ENCODE peak calls at places on chromosomes 3 and 15, in nine cellular contexts. Z, K, W, N, R, E, F, L and G are unnamed samples.
A peak's percentile ranks its signal among the peaks of the same experiment; 100 is the strongest.

GRCh38 chr15:90126457-90127435 is 24.5 kb upstream of the IDH2 start:
- DNase-seq in Z (no peak), K (peak; percentile 70), W (no peak), N (no peak), R (peak; percentile 83), E (no peak), F (no peak), L (no peak), G (no peak)

GRCh38 chr3:161403251-161403650 is 31.9 kb upstream of the SPTSSB start:
- DNase-seq in Z (no peak), K (no peak), W (no peak), N (no peak), R (no peak), E (no peak), F (no peak), L (no peak), G (no peak)

GRCh38 chr3:193292386-193292785 is 51.4 kb downstream of the PLAAT1 start:
- DNase-seq in Z (no peak), K (no peak), W (no peak), N (no peak), R (no peak), E (no peak), F (no peak), L (no peak), G (no peak)

GRCh38 chr3:38853021-38853420 is 37.0 kb upstream of the SCN10A start:
- DNase-seq in Z (no peak), K (no peak), W (no peak), N (no peak), R (no peak), E (no peak), F (no peak), L (no peak), G (no peak)

GRCh38 chr15:79028411-79028964 is 62.1 kb downstream of the RASGRF1 start:
- DNase-seq in Z (peak; percentile 52), K (no peak), W (no peak), N (peak; percentile 31), R (no peak), E (no peak), F (no peak), L (no peak), G (peak; percentile 67)

GRCh38 chr3:170207717-170208116 is 14.5 kb upstream of the PRKCI start:
- DNase-seq in Z (no peak), K (no peak), W (no peak), N (no peak), R (no peak), E (no peak), F (no peak), L (no peak), G (no peak)

GRCh38 chr3:191105418-191105817 is 93.6 kb upstream of the OSTN start:
- DNase-seq in Z (no peak), K (no peak), W (no peak), N (no peak), R (no peak), E (no peak), F (no peak), L (no peak), G (no peak)

GRCh38 chr3:185813691-185814215 is 11.1 kb downstream of the IGF2BP2 start:
- DNase-seq in Z (no peak), K (no peak), W (no peak), N (no peak), R (no peak), E (no peak), F (no peak), L (no peak), G (peak; percentile 60)

GRCh38 chr3:171284308-171285075 is 175.7 kb downstream of the TNIK start:
- DNase-seq in Z (peak; percentile 51), K (no peak), W (no peak), N (peak; percentile 95), R (peak; percentile 48), E (no peak), F (no peak), L (no peak), G (no peak)

GRCh38 chr3:14514323-14514720 is 25.8 kb downstream of the GRIP2 start:
- DNase-seq in Z (no peak), K (no peak), W (no peak), N (no peak), R (no peak), E (no peak), F (no peak), L (no peak), G (no peak)

GRCh38 chr3:194312186-194312742 is 38.9 kb downstream of the CPN2 start:
- DNase-seq in Z (no peak), K (no peak), W (peak; percentile 83), N (no peak), R (no peak), E (no peak), F (no peak), L (no peak), G (no peak)

GRCh38 chr15:73873889-73874511 is 636 bp downstream of the TBC1D21 start:
- DNase-seq in Z (peak; percentile 54), K (peak; percentile 52), W (no peak), N (peak; percentile 60), R (no peak), E (no peak), F (no peak), L (no peak), G (peak; percentile 66)

DNA sequence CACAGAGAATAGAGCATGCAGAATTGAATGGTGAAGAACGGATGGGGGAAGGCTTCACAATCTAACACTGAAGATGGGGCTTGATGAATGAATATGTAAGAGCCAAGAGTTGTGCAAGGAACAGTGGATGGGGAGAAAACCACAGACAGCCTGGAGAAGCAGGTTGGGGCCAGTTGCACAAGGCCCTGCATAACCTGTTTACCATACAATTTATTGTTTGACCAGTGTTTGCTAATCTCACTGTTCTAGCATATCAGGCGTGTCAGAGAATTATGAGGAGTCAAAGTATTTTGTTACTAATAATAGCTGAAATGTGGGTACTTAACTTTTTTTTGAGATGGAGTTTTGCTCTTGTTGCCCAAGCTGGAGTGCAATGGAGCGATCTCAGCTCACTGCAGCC is 36.4 kb downstream of the LINS1 start:
- DNase-seq in Z (no peak), K (no peak), W (no peak), N (no peak), R (no peak), E (no peak), F (no peak), L (no peak), G (no peak)
- TF ChIP-seq POLR2A in Z (no peak), K (no peak), W (no peak), N (no peak), R (no peak), E (no peak), F (no peak), L (no peak), G (no peak)

GRCh38 chr3:128908951-128909350 is 29.5 kb downstream of the ACAD9 start:
- DNase-seq in Z (no peak), K (no peak), W (no peak), N (no peak), R (no peak), E (no peak), F (no peak), L (no peak), G (no peak)

GRCh38 chr3:128907706-128908445 is 28.5 kb downstream of the ACAD9 start:
- DNase-seq in Z (no peak), K (no peak), W (no peak), N (no peak), R (no peak), E (no peak), F (no peak), L (no peak), G (no peak)

GRCh38 chr3:128906804-128907525 is 27.5 kb downstream of the ACAD9 start:
- DNase-seq in Z (no peak), K (no peak), W (no peak), N (no peak), R (no peak), E (no peak), F (no peak), L (no peak), G (no peak)

GRCh38 chr3:128911911-128912310 is 32.5 kb downstream of the ACAD9 start:
- DNase-seq in Z (no peak), K (no peak), W (no peak), N (no peak), R (peak; percentile 46), E (no peak), F (no peak), L (no peak), G (no peak)

DNA sequence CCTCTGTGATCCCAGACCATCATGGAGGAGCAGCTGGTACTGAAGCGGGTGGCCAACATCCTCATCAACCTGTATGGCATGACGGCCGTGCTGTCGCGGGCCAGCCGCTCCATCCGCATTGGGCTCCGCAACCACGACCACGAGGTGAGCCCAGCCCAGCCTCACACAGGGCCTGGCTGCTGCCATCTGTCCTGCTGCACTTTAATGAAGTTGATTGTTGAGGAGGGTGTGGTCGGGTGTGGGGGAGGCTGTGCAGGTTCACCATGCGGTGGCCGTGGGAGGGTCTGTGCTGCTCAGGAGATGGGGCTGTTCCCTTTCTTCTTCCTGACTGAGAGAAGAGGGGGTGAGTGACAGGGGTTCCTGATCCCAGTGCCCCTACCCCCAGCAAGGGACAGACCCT is 30.6 kb downstream of the ACAD9 start:
- DNase-seq in Z (no peak), K (no peak), W (no peak), N (no peak), R (no peak), E (no peak), F (no peak), L (no peak), G (no peak)
- TF ChIP-seq POLR2A in Z (no peak), K (no peak), W (no peak), N (no peak), R (no peak), E (no peak), F (no peak), L (no peak), G (no peak)

GRCh38 chr3:13288732-13289718 is 131.1 kb downstream of the NUP210 start:
- DNase-seq in Z (no peak), K (no peak), W (no peak), N (no peak), R (no peak), E (no peak), F (no peak), L (no peak), G (no peak)
- TF ChIP-seq POLR2A in Z (no peak), K (no peak), W (no peak), N (no peak), R (no peak), E (no peak), F (no peak), L (no peak), G (no peak)

GRCh38 chr3:45464336-45464809 is 76.0 kb downstream of the LARS2 start:
- DNase-seq in Z (no peak), K (no peak), W (no peak), N (peak; percentile 4), R (peak; percentile 25), E (no peak), F (no peak), L (no peak), G (no peak)

GRCh38 chr3:45473841-45474240 is 85.5 kb downstream of the LARS2 start:
- DNase-seq in Z (no peak), K (no peak), W (no peak), N (no peak), R (no peak), E (no peak), F (no peak), L (no peak), G (no peak)

GRCh38 chr3:45465192-45465591 is 76.8 kb downstream of the LARS2 start:
- DNase-seq in Z (no peak), K (no peak), W (no peak), N (no peak), R (no peak), E (no peak), F (no peak), L (no peak), G (no peak)

GRCh38 chr3:45472795-45473194 is 84.4 kb downstream of the LARS2 start:
- DNase-seq in Z (no peak), K (no peak), W (no peak), N (no peak), R (no peak), E (no peak), F (no peak), L (no peak), G (no peak)

GRCh38 chr3:45468326-45468725 is 80.0 kb downstream of the LARS2 start:
- DNase-seq in Z (no peak), K (no peak), W (no peak), N (no peak), R (no peak), E (no peak), F (no peak), L (no peak), G (no peak)
- TF ChIP-seq POLR2A in Z (no peak), K (no peak), W (no peak), N (no peak), R (no peak), E (no peak), F (no peak), L (no peak), G (no peak)